ENCODE peak calls at places on chromosome 4, in eight cellular contexts. L is pons, J is ACHN, H is neural crest cell, I is Caki2, Q is NCI-H774, F is hepatic stellate cell, U is psoas muscle. W is an unnamed sample.

GRCh38 chr4:22315643-22316042 is 200.2 kb downstream of the ADGRA3 start:
- DNase-seq in L (no peak), U (no peak), J (no peak), I (no peak), F (no peak), Q (no peak), H (no peak), W (no peak)

GRCh38 chr4:113979973-113980615 is 647 bp upstream of the ARSJ start:
- DNase-seq in Q (no peak), F (peak), I (no peak), L (no peak), J (no peak), H (no peak), U (no peak), W (no peak)

GRCh38 chr4:24067781-24068193 is 177.9 kb upstream of the PPARGC1A start:
- DNase-seq in H (no peak), J (peak), U (peak), F (no peak), L (peak), Q (no peak), I (peak), W (peak)

GRCh38 chr4:121701263-121701662 is 4.5 kb upstream of the ANXA5 start:
- DNase-seq in L (no peak), H (no peak), I (no peak), U (no peak), Q (no peak), F (no peak), J (no peak), W (no peak)

GRCh38 chr4:148845609-148846008 is 403.4 kb upstream of the NR3C2 start:
- DNase-seq in F (no peak), J (no peak), L (no peak), Q (no peak), H (no peak), U (no peak), I (no peak), W (no peak)

GRCh38 chr4:139933541-139933940 is 220.4 kb downstream of the MAML3 start:
- DNase-seq in L (no peak), Q (no peak), I (peak), H (no peak), F (no peak), U (no peak), J (no peak), W (peak)

GRCh38 chr4:168551945-168552695 is 55.3 kb downstream of the PALLD start:
- DNase-seq in J (peak), I (no peak), H (no peak), F (no peak), L (no peak), U (no peak), Q (no peak), W (no peak)

GRCh38 chr4:30828290-30828926 is 108.2 kb downstream of the PCDH7 start:
- DNase-seq in F (no peak), Q (no peak), I (peak), U (no peak), H (no peak), J (no peak), L (no peak), W (no peak)

GRCh38 chr4:143082698-143083097 is 102.0 kb upstream of the USP38 start:
- DNase-seq in H (no peak), Q (no peak), J (no peak), L (no peak), I (no peak), F (no peak), U (no peak), W (no peak)

GRCh38 chr4:37620174-37620573 is 66.0 kb downstream of the RELL1 start:
- DNase-seq in Q (no peak), U (no peak), F (no peak), L (no peak), J (no peak), I (no peak), H (no peak), W (no peak)

GRCh38 chr4:36226430-36227227 is 17.7 kb downstream of the ARAP2 start:
- DNase-seq in J (no peak), Q (no peak), I (no peak), F (no peak), L (peak), H (no peak), U (no peak), W (no peak)

GRCh38 chr4:79820427-79820826 is 252.6 kb downstream of the ANTXR2 start:
- DNase-seq in F (no peak), Q (no peak), L (no peak), J (no peak), I (no peak), U (no peak), H (no peak), W (no peak)

GRCh38 chr4:159131564-159131963 is 28.7 kb downstream of the RAPGEF2 start:
- DNase-seq in H (no peak), J (no peak), U (no peak), Q (no peak), L (no peak), I (no peak), F (no peak), W (no peak)

GRCh38 chr4:12615822-12616221 is 868.3 kb downstream of the RAB28 start:
- DNase-seq in F (no peak), Q (no peak), U (no peak), J (no peak), L (no peak), I (no peak), H (no peak), W (no peak)

GRCh38 chr4:71262161-71262560 is 76.7 kb upstream of the SLC4A4 start:
- DNase-seq in J (no peak), F (no peak), H (no peak), Q (no peak), I (no peak), L (no peak), U (no peak), W (no peak)

GRCh38 chr4:20760053-20760452 is 59.8 kb downstream of the PACRGL start:
- DNase-seq in I (no peak), F (no peak), L (no peak), J (no peak), U (no peak), Q (no peak), H (no peak), W (no peak)

GRCh38 chr4:152363086-152363485 is 172.8 kb downstream of the FBXW7 start:
- DNase-seq in U (no peak), J (no peak), F (no peak), L (no peak), I (no peak), Q (no peak), H (no peak), W (no peak)

GRCh38 chr4:99180367-99181169 is 36.5 kb upstream of the ADH4 start:
- DNase-seq in L (peak), H (no peak), U (no peak), F (peak), Q (no peak), J (no peak), I (peak), W (no peak)

GRCh38 chr4:122710434-122711308 is 21.8 kb upstream of the BBS12 start:
- DNase-seq in Q (no peak), H (no peak), L (no peak), F (no peak), U (no peak), I (no peak), J (no peak), W (no peak)